ENCODE peak calls at places on chromosomes 4 and X, in four cellular contexts. N, D, R and K are unnamed samples.

GRCh38 chr4:151670843-151671242 is 90.0 kb downstream of the GATB start:
- DNase-seq in N (no peak), D (no peak), R (no peak), K (peak; percentile 36)

GRCh38 chr4:184648220-184649025 is 824 bp downstream of the CASP3 start:
- DNase-seq in N (peak; percentile 32), D (peak; percentile 34), R (peak; percentile 51), K (peak; percentile 94)

GRCh38 chr4:172776203-172776896 is 392.3 kb upstream of the GALNT7 start:
- DNase-seq in N (no peak), D (no peak), R (no peak), K (no peak)

GRCh38 chrX:41653125-41653524 is 35.6 kb upstream of the GPR34 start:
- DNase-seq in N (no peak), D (no peak), R (no peak), K (no peak)

GRCh38 chr4:149785686-149786431 is 29.8 kb downstream of the IQCM start:
- DNase-seq in N (no peak), D (no peak), R (no peak), K (no peak)

GRCh38 chr4:112141366-112142138 is 3.7 kb upstream of the FAM241A start:
- DNase-seq in N (no peak), D (no peak), R (no peak), K (no peak)

GRCh38 chrX:150087612-150088011 is 149.3 kb upstream of the EOLA2 start:
- DNase-seq in N (no peak), D (no peak), R (no peak), K (no peak)

GRCh38 chr4:185718578-185719492 is 93.2 kb downstream of the SORBS2 start:
- DNase-seq in N (no peak), D (no peak), R (peak; percentile 75), K (no peak)

GRCh38 chr4:85722806-85723205 is 247.9 kb downstream of the ARHGAP24 start:
- DNase-seq in N (no peak), D (no peak), R (no peak), K (no peak)

GRCh38 chr4:147707892-147708672 is 23.8 kb upstream of the ARHGAP10 start:
- DNase-seq in N (no peak), D (peak; percentile 44), R (peak; percentile 42), K (no peak)

GRCh38 chr4:174716986-174717770 is 111.9 kb downstream of the GLRA3 start:
- DNase-seq in N (no peak), D (no peak), R (no peak), K (no peak)